ENCODE peak calls at places on chromosomes 16 and 17, in eight cellular contexts. One of them, this sample, is unnamed.

GRCh38 chr16:2016407-2016922 is 3.1 kb upstream of the NPW start:
- DNase-seq in CD8-positive, alpha-beta memory T cell: no peak
- DNase-seq in A673: peak
- DNase-seq in ovary: peak
- DNase-seq in kidney: peak
- DNase-seq in fibroblast of lung: no peak
- DNase-seq in astrocyte of the cerebellum: no peak
- DNase-seq in Panc1: no peak
- DNase-seq in this sample: no peak

GRCh38 chr16:67930678-67931211 is 917 bp downstream of the CTRL start:
- DNase-seq in CD8-positive, alpha-beta memory T cell: no peak
- DNase-seq in A673: no peak
- DNase-seq in kidney: no peak
- DNase-seq in ovary: no peak
- DNase-seq in astrocyte of the cerebellum: no peak
- DNase-seq in Panc1: no peak
- DNase-seq in fibroblast of lung: no peak
- DNase-seq in this sample: no peak

GRCh38 chr16:70162041-70162451 is 11.5 kb upstream of the CLEC18C start:
- DNase-seq in kidney: no peak
- DNase-seq in A673: no peak
- DNase-seq in ovary: no peak
- DNase-seq in CD8-positive, alpha-beta memory T cell: no peak
- DNase-seq in fibroblast of lung: peak
- DNase-seq in Panc1: peak
- DNase-seq in astrocyte of the cerebellum: no peak
- DNase-seq in this sample: no peak

GRCh38 chr17:37358098-37358829 is 17.5 kb upstream of the C17orf78 start:
- DNase-seq in Panc1: no peak
- DNase-seq in fibroblast of lung: peak
- DNase-seq in CD8-positive, alpha-beta memory T cell: peak
- DNase-seq in astrocyte of the cerebellum: no peak
- DNase-seq in A673: peak
- DNase-seq in kidney: no peak
- DNase-seq in ovary: peak
- DNase-seq in this sample: peak

GRCh38 chr16:77499373-77500285 is 64.8 kb upstream of the ADAMTS18 start:
- DNase-seq in astrocyte of the cerebellum: peak
- DNase-seq in ovary: peak
- DNase-seq in Panc1: no peak
- DNase-seq in A673: no peak
- DNase-seq in CD8-positive, alpha-beta memory T cell: no peak
- DNase-seq in kidney: no peak
- DNase-seq in fibroblast of lung: peak
- DNase-seq in this sample: no peak

GRCh38 chr17:55259684-55260111 is 5.1 kb upstream of the HLF start:
- DNase-seq in Panc1: no peak
- DNase-seq in astrocyte of the cerebellum: no peak
- DNase-seq in fibroblast of lung: no peak
- DNase-seq in ovary: no peak
- DNase-seq in A673: no peak
- DNase-seq in kidney: no peak
- DNase-seq in CD8-positive, alpha-beta memory T cell: no peak
- DNase-seq in this sample: no peak

GRCh38 chr16:47461598-47462266 is 601 bp downstream of the PHKB start:
- DNase-seq in A673: peak
- DNase-seq in ovary: no peak
- DNase-seq in CD8-positive, alpha-beta memory T cell: no peak
- DNase-seq in astrocyte of the cerebellum: no peak
- DNase-seq in fibroblast of lung: peak
- DNase-seq in Panc1: peak
- DNase-seq in kidney: no peak
- DNase-seq in this sample: peak

GRCh38 chr17:65088621-65089385 is 32.3 kb upstream of the GNA13 start:
- DNase-seq in Panc1: no peak
- DNase-seq in fibroblast of lung: no peak
- DNase-seq in kidney: no peak
- DNase-seq in A673: no peak
- DNase-seq in ovary: no peak
- DNase-seq in CD8-positive, alpha-beta memory T cell: no peak
- DNase-seq in astrocyte of the cerebellum: no peak
- DNase-seq in this sample: no peak

GRCh38 chr17:50956409-50956749 is 90.2 kb upstream of the TOB1 start:
- DNase-seq in astrocyte of the cerebellum: no peak
- DNase-seq in A673: no peak
- DNase-seq in Panc1: no peak
- DNase-seq in kidney: no peak
- DNase-seq in fibroblast of lung: no peak
- DNase-seq in ovary: no peak
- DNase-seq in CD8-positive, alpha-beta memory T cell: no peak
- DNase-seq in this sample: no peak

GRCh38 chr16:89954462-89954861 is 5.9 kb downstream of the DEF8 start:
- DNase-seq in Panc1: no peak
- DNase-seq in fibroblast of lung: no peak
- DNase-seq in ovary: no peak
- DNase-seq in kidney: no peak
- DNase-seq in A673: no peak
- DNase-seq in CD8-positive, alpha-beta memory T cell: no peak
- DNase-seq in astrocyte of the cerebellum: no peak
- DNase-seq in this sample: no peak

GRCh38 chr17:38719943-38720641 is 10.0 kb upstream of the CISD3 start:
- DNase-seq in kidney: no peak
- DNase-seq in ovary: no peak
- DNase-seq in astrocyte of the cerebellum: no peak
- DNase-seq in A673: no peak
- DNase-seq in CD8-positive, alpha-beta memory T cell: no peak
- DNase-seq in Panc1: no peak
- DNase-seq in fibroblast of lung: no peak
- DNase-seq in this sample: no peak

GRCh38 chr17:21285164-21286065 is 904 bp downstream of the MAP2K3 start:
- DNase-seq in astrocyte of the cerebellum: no peak
- DNase-seq in fibroblast of lung: peak
- DNase-seq in CD8-positive, alpha-beta memory T cell: peak
- DNase-seq in A673: peak
- DNase-seq in Panc1: no peak
- DNase-seq in kidney: peak
- DNase-seq in ovary: peak
- DNase-seq in this sample: no peak

GRCh38 chr16:47026492-47026891 is 53.0 kb upstream of the DNAJA2 start:
- DNase-seq in astrocyte of the cerebellum: no peak
- DNase-seq in CD8-positive, alpha-beta memory T cell: no peak
- DNase-seq in ovary: no peak
- DNase-seq in kidney: no peak
- DNase-seq in A673: no peak
- DNase-seq in Panc1: no peak
- DNase-seq in fibroblast of lung: no peak
- DNase-seq in this sample: no peak

GRCh38 chr17:56602292-56603130 is 9.0 kb downstream of the NOG start:
- DNase-seq in A673: no peak
- DNase-seq in CD8-positive, alpha-beta memory T cell: peak
- DNase-seq in ovary: no peak
- DNase-seq in astrocyte of the cerebellum: no peak
- DNase-seq in fibroblast of lung: no peak
- DNase-seq in Panc1: no peak
- DNase-seq in kidney: no peak
- DNase-seq in this sample: no peak
- H3K4me3 ChIP-seq in A673: no peak
- H3K4me3 ChIP-seq in CD8-positive, alpha-beta memory T cell: peak
- H3K4me3 ChIP-seq in ovary: no peak
- H3K4me3 ChIP-seq in astrocyte of the cerebellum: no peak
- H3K4me3 ChIP-seq in fibroblast of lung: no peak
- H3K4me3 ChIP-seq in Panc1: no peak
- H3K4me3 ChIP-seq in kidney: no peak
- H3K4me3 ChIP-seq in this sample: no peak

DNA sequence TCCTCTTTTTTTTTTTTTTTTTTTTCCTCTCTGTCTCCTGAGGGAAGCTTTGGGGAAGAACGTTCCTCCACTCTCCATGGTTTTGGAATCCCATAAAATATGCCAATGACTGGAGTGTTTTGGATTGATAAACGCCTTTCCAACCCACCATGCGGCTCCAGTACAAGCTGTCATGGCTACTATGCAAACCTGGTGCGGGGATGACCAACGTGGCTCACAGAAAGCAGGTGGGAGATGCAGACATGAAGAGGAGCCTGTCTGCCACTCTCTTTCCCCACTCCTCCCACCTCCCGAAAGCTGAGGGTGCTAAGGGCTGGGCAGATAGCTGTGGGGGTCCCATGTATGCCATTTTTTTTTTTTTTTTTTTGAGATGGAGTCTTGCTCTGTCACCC is 69.9 kb upstream of the SEC14L1 start:
- DNase-seq in A673: no peak
- DNase-seq in CD8-positive, alpha-beta memory T cell: no peak
- DNase-seq in kidney: no peak
- DNase-seq in Panc1: no peak
- DNase-seq in ovary: no peak
- DNase-seq in fibroblast of lung: no peak
- DNase-seq in astrocyte of the cerebellum: no peak
- DNase-seq in this sample: no peak
- H3K4me3 ChIP-seq in A673: no peak
- H3K4me3 ChIP-seq in CD8-positive, alpha-beta memory T cell: no peak
- H3K4me3 ChIP-seq in kidney: no peak
- H3K4me3 ChIP-seq in Panc1: no peak
- H3K4me3 ChIP-seq in ovary: no peak
- H3K4me3 ChIP-seq in fibroblast of lung: no peak
- H3K4me3 ChIP-seq in astrocyte of the cerebellum: no peak
- H3K4me3 ChIP-seq in this sample: no peak

DNA sequence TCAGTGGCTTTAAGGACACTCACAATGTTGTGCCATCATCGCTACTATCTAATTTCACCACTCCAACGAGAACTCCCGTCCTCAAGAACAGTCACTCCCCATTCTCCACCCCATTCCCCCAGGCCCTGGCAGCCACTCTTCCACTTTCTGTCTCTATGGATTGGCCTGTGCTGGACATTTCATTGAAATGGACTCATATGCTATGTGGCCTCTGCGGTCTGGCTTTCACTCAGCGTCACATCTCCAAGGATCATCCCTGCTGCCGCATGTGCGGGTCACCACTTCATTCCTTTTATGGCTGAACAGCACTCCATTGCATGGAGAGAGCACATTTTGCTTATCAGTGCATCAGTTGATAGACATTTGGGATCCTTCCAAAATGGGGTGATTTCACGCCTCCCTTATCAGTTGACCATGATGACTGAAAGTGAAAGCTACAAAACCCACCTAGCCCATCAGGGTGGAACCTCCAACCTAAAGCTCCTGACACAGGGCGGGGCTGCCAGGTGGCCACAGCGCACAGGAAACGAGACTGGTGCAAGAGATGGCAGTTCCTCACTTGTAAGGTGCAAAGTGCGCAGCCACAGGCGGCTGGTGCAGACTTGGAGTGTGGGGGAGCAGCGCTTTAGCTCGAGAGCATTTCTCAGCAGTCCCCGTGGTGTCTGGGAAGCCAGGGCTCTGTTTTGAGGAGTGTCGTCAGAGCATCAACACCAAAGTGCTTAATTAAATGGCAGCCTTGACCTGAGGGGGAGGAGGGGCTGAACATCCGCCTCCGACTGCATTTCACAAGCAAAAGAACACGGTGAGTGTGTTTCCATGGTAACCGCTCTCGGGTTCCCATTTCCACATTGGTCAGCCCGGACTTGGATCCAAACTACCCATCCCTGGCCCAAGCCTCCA is 23.8 kb downstream of the COTL1 start:
- DNase-seq in kidney: no peak
- DNase-seq in A673: no peak
- DNase-seq in CD8-positive, alpha-beta memory T cell: peak
- DNase-seq in fibroblast of lung: peak
- DNase-seq in ovary: no peak
- DNase-seq in Panc1: no peak
- DNase-seq in astrocyte of the cerebellum: no peak
- DNase-seq in this sample: peak
- H3K4me3 ChIP-seq in kidney: no peak
- H3K4me3 ChIP-seq in A673: no peak
- H3K4me3 ChIP-seq in CD8-positive, alpha-beta memory T cell: peak
- H3K4me3 ChIP-seq in fibroblast of lung: no peak
- H3K4me3 ChIP-seq in ovary: no peak
- H3K4me3 ChIP-seq in Panc1: no peak
- H3K4me3 ChIP-seq in astrocyte of the cerebellum: no peak
- H3K4me3 ChIP-seq in this sample: peak

DNA sequence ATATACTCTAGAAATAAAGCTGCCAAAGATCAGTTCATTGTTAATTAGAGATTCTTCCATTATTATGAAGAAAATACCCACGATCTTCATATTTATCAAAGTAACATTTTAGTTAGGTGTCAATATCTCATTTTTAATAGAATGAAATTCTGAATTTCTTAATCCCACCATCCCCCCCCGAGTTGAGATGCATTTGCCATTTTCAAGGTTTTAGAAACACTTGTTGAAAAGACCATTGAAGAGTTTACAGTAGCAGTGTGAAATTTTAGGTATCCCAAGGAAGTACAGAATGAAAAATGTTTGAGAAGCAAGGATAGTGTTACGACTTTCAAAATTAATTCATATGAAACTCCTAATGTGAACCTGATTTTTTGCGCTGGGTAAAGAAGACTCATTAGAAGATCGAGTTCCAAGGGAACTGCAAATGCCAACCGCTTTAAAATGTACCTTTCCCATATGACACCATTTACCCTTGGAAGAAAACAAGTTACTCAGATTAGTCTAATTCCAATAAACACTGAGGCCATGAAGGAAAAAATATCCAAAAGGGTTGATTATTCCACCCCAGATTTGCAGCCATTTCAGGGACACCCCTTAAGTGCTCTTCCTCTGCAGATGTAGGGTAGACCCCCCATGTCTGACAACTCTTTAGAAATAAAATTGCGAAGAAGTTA is 731 bp downstream of the IKZF3 start:
- DNase-seq in Panc1: no peak
- DNase-seq in kidney: no peak
- DNase-seq in ovary: no peak
- DNase-seq in fibroblast of lung: no peak
- DNase-seq in A673: no peak
- DNase-seq in CD8-positive, alpha-beta memory T cell: no peak
- DNase-seq in astrocyte of the cerebellum: no peak
- DNase-seq in this sample: no peak
- H3K4me3 ChIP-seq in Panc1: peak
- H3K4me3 ChIP-seq in kidney: no peak
- H3K4me3 ChIP-seq in ovary: no peak
- H3K4me3 ChIP-seq in fibroblast of lung: no peak
- H3K4me3 ChIP-seq in A673: no peak
- H3K4me3 ChIP-seq in CD8-positive, alpha-beta memory T cell: peak
- H3K4me3 ChIP-seq in astrocyte of the cerebellum: no peak
- H3K4me3 ChIP-seq in this sample: peak